ENCODE peak calls at places on chromosomes 1 and 21, in five cellular contexts. C is epithelial cell of esophagus, D is astrocyte of the spinal cord, P is fibroblast of mammary gland, L is GM12865. X is an unnamed sample.

GRCh38 chr1:176559474-176560390 is 96.8 kb downstream of the PAPPA2 start:
- DNase-seq in C (peak), P (peak), L (peak), D (peak), X (peak)

GRCh38 chr1:201377611-201378092 is at the start of gene TNNT2:
- DNase-seq in P (no peak), L (no peak), D (no peak), C (no peak), X (no peak)

GRCh38 chr21:43190544-43191340 is 21.9 kb downstream of the CRYAA start:
- DNase-seq in D (no peak), L (no peak), C (no peak), P (no peak), X (no peak)

GRCh38 chr1:12764016-12764415 is 9.5 kb upstream of the PRAMEF12 start:
- DNase-seq in C (no peak), L (no peak), D (no peak), P (no peak), X (no peak)

GRCh38 chr1:43587594-43587993 is 56.9 kb downstream of the PTPRF start:
- DNase-seq in L (no peak), D (no peak), P (peak), C (peak), X (peak)

GRCh38 chr1:110674337-110675059 is at the start of gene KCNA3:
- DNase-seq in D (no peak), L (peak), P (no peak), C (no peak), X (no peak)

GRCh38 chr1:54332781-54333585 is 73.2 kb downstream of the SSBP3 start:
- DNase-seq in P (peak), L (no peak), C (no peak), D (no peak), X (no peak)

GRCh38 chr1:1629430-1630190 is 2.4 kb upstream of the MMP23B start:
- DNase-seq in D (no peak), L (peak), C (no peak), P (no peak), X (no peak)

GRCh38 chr1:94095112-94095637 is 25.8 kb downstream of the ABCA4 start:
- DNase-seq in P (peak), D (peak), L (no peak), C (no peak), X (peak)

GRCh38 chr1:188241629-188242028 is 1412.9 kb downstream of the PLA2G4A start:
- DNase-seq in P (no peak), L (no peak), D (no peak), C (no peak), X (no peak)

GRCh38 chr1:28193701-28194161 is 17.2 kb upstream of the PTAFR start:
- DNase-seq in C (peak), D (no peak), P (no peak), L (no peak), X (no peak)

GRCh38 chr1:205743977-205744376 is 6.0 kb downstream of the NUCKS1 start:
- DNase-seq in P (no peak), D (no peak), L (no peak), C (no peak), X (no peak)

GRCh38 chr1:205735218-205735617 is 14.8 kb downstream of the NUCKS1 start:
- DNase-seq in L (no peak), P (no peak), C (no peak), D (no peak), X (no peak)

GRCh38 chr1:205741681-205742080 is 8.3 kb downstream of the NUCKS1 start:
- DNase-seq in D (no peak), L (no peak), P (no peak), C (no peak), X (no peak)

GRCh38 chr1:205744403-205744802 is 5.6 kb downstream of the NUCKS1 start:
- DNase-seq in P (no peak), D (no peak), C (no peak), L (no peak), X (no peak)

DNA sequence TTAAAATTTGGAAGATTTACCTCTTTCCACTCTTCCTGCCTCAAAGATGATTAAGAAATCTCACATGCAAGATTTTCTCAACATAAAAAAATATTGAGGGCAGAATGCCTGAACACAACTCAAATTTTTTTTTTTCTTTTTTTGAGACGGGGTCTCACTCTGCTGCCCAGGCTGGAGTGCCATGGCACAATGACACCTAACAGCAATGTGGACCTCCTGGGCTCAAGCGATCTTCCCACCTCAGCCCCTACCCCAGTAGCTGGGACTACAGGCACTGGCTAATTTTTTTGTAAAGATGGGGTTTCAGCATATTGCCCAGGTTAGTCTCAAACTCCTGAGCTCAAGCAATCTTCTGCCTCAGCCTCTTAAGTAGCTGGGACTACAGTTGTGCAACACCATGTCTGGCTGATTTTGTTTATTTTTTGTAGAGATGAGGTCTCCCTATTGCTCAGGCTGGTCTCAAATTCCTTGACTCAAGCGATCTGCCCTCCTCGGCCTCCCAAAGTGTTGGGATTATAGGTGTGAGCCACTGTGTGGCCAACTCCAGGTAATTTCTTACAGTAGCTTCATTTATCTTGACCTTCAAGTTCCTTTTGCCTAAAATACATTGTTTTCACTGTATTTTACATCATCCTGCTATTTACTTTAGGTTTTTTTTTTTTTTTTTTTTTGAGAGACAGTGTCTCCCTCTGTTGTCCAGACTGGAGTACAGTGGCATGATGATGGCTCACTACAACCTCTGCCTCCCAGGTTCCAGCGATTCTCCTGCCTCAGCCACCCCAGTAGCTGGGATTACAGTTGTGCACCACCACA is 10.4 kb downstream of the NUCKS1 start:
- DNase-seq in C (peak), D (peak), P (peak), L (no peak), X (peak)
- TF ChIP-seq CTCF in C (peak), D (peak), P (peak), L (no peak), X (peak)

GRCh38 chr1:32611859-32612188 is 38.5 kb downstream of the ZBTB8OS start:
- DNase-seq in D (no peak), P (no peak), C (no peak), L (no peak), X (no peak)
- H3K4me3 ChIP-seq in D (peak), P (peak), C (peak), L (peak), X (peak)

DNA sequence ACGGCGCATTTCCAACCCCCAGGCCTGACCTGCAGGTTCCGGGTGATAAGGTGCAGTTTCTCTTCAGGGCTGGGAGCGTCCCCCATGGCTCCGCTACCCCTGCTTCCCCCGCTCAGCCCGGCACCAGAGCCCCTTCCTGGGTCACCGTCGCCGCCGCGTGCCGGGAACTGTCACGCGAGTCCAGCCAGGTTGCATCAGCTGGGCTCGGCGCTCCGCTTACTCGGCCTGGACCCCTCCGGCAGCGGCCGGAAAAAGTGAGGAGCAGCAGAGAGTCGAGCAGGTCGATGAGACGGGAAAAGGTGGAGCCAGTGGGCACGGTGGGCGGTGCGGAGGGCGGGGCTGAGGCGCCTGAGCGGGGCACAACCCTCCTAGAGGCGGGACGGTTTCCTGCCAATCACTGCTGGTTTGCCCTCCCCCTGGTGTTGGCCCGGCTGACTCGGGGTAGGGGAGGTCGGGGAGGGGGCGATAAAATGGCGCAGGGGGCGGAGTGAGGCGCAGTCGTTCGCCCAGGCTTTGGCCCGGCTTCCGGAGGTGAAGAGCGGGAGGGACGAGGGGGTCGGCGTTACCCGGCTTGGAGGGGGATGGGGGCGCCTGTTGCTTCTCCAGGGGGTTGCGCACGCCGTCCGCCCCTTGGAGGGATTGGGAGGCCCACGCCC is at the start of the genes S100PBP and YARS1:
- DNase-seq in D (peak), P (peak), L (peak), C (peak), X (peak)
- TF ChIP-seq CTCF in D (no peak), P (no peak), L (no peak), C (no peak), X (no peak)

GRCh38 chr1:21289700-21290545 is at the start of gene ECE1:
- DNase-seq in L (peak), D (no peak), P (no peak), C (peak), X (no peak)
- H3K4me3 ChIP-seq in L (peak), D (peak), P (peak), C (peak), X (peak)

GRCh38 chr21:45763074-45763473 is 119.5 kb downstream of the PCBP3 start:
- DNase-seq in C (no peak), P (no peak), D (peak), L (no peak), X (no peak)
- TF ChIP-seq CTCF in C (no peak), P (no peak), D (no peak), L (no peak), X (no peak)

GRCh38 chr1:46575778-46576177 is 24.3 kb upstream of the KNCN start:
- DNase-seq in C (no peak), P (no peak), D (no peak), L (no peak), X (no peak)
- H3K4me3 ChIP-seq in C (no peak), P (no peak), D (no peak), L (no peak), X (no peak)

DNA sequence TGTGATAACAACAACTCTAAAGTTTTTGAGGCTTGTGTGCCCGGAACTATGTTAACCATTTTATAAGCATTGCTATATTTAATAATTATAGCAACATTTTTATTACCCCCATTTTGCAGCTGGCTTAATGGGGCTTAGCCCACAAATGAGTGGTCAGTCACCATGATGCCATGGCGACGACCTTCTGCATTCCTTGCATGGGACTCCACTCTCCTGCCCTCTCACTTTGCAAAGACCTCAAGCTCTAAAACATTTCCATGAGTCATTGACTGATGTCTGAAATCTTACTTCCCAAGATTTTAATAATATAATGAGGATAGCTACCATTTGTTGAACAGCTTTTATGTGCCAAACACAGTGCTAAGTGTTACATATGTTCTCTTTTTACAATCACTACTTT is 15.4 kb downstream of the NGF start:
- DNase-seq in L (no peak), D (peak), C (no peak), P (peak), X (no peak)
- TF ChIP-seq CTCF in L (no peak), D (no peak), C (no peak), P (no peak), X (no peak)

GRCh38 chr1:242523282-242523967 is 1.1 kb downstream of the PLD5 start:
- DNase-seq in D (no peak), C (no peak), L (no peak), P (no peak), X (no peak)
- H3K4me3 ChIP-seq in D (peak), C (peak), L (no peak), P (peak), X (no peak)

GRCh38 chr1:164891615-164892014 is 332.6 kb downstream of the PBX1 start:
- DNase-seq in C (no peak), P (no peak), L (no peak), D (no peak), X (no peak)
- TF ChIP-seq CTCF in C (no peak), P (no peak), L (no peak), D (no peak), X (no peak)

GRCh38 chr1:116878804-116879477 is 30.8 kb upstream of the PTGFRN start:
- DNase-seq in P (peak), L (peak), D (peak), C (peak), X (peak)
- H3K4me3 ChIP-seq in P (peak), L (peak), D (peak), C (peak), X (peak)